ENCODE peak calls at places on chromosomes 16 and 17, in five cellular contexts. One of them, this sample, is unnamed.

GRCh38 chr16:58491-59439 is 5.1 kb downstream of the SNRNP25 start:
- DNase-seq in esophagus muscularis mucosa: no peak
- DNase-seq in hepatocyte: no peak
- DNase-seq in CD8-positive, alpha-beta memory T cell: no peak
- DNase-seq in neural progenitor cell: no peak
- DNase-seq in this sample: no peak

GRCh38 chr16:85608515-85608885 is 4.6 kb upstream of the GSE1 start:
- DNase-seq in CD8-positive, alpha-beta memory T cell: no peak
- DNase-seq in esophagus muscularis mucosa: no peak
- DNase-seq in hepatocyte: no peak
- DNase-seq in neural progenitor cell: no peak
- DNase-seq in this sample: no peak

GRCh38 chr17:29549169-29549935 is 17.5 kb downstream of the ABHD15 start:
- DNase-seq in CD8-positive, alpha-beta memory T cell: no peak
- DNase-seq in esophagus muscularis mucosa: no peak
- DNase-seq in hepatocyte: peak; percentile 22
- DNase-seq in neural progenitor cell: no peak
- DNase-seq in this sample: no peak

GRCh38 chr17:33686171-33686570 is 393.1 kb upstream of the ASIC2 start:
- DNase-seq in esophagus muscularis mucosa: no peak
- DNase-seq in neural progenitor cell: no peak
- DNase-seq in CD8-positive, alpha-beta memory T cell: no peak
- DNase-seq in hepatocyte: no peak
- DNase-seq in this sample: no peak

GRCh38 chr17:17062866-17063265 is 20.6 kb downstream of the MPRIP start:
- DNase-seq in esophagus muscularis mucosa: no peak
- DNase-seq in hepatocyte: no peak
- DNase-seq in neural progenitor cell: no peak
- DNase-seq in CD8-positive, alpha-beta memory T cell: no peak
- DNase-seq in this sample: no peak

GRCh38 chr16:86946981-86947380 is 368.6 kb downstream of the FOXL1 start:
- DNase-seq in esophagus muscularis mucosa: no peak
- DNase-seq in hepatocyte: no peak
- DNase-seq in CD8-positive, alpha-beta memory T cell: no peak
- DNase-seq in neural progenitor cell: no peak
- DNase-seq in this sample: no peak

GRCh38 chr16:48385272-48385953 is at the start of gene SIAH1:
- DNase-seq in esophagus muscularis mucosa: no peak
- DNase-seq in CD8-positive, alpha-beta memory T cell: peak; percentile 85
- DNase-seq in hepatocyte: peak; percentile 95
- DNase-seq in neural progenitor cell: peak; percentile 95
- DNase-seq in this sample: peak; percentile 88

GRCh38 chr17:35930211-35931065 is at the start of gene RDM1:
- DNase-seq in esophagus muscularis mucosa: no peak
- DNase-seq in hepatocyte: peak; percentile 85
- DNase-seq in neural progenitor cell: peak; percentile 94
- DNase-seq in CD8-positive, alpha-beta memory T cell: peak; percentile 67
- DNase-seq in this sample: peak; percentile 59

GRCh38 chr17:47177261-47177660 is 11.8 kb downstream of the CDC27 start:
- DNase-seq in hepatocyte: no peak
- DNase-seq in CD8-positive, alpha-beta memory T cell: no peak
- DNase-seq in esophagus muscularis mucosa: no peak
- DNase-seq in neural progenitor cell: no peak
- DNase-seq in this sample: no peak

GRCh38 chr17:50166518-50167181 is 845 bp downstream of the SGCA start:
- DNase-seq in CD8-positive, alpha-beta memory T cell: no peak
- DNase-seq in esophagus muscularis mucosa: no peak
- DNase-seq in neural progenitor cell: no peak
- DNase-seq in hepatocyte: no peak
- DNase-seq in this sample: no peak

GRCh38 chr16:65070831-65071230 is 51.0 kb downstream of the CDH11 start:
- DNase-seq in esophagus muscularis mucosa: peak; percentile 92
- DNase-seq in hepatocyte: peak; percentile 83
- DNase-seq in neural progenitor cell: no peak
- DNase-seq in CD8-positive, alpha-beta memory T cell: no peak
- DNase-seq in this sample: no peak

GRCh38 chr17:76805319-76805718 is 62.9 kb upstream of the MGAT5B start:
- DNase-seq in esophagus muscularis mucosa: no peak
- DNase-seq in hepatocyte: no peak
- DNase-seq in neural progenitor cell: no peak
- DNase-seq in CD8-positive, alpha-beta memory T cell: no peak
- DNase-seq in this sample: no peak

GRCh38 chr17:34299017-34299416 is 13.5 kb downstream of the CCL11 start:
- DNase-seq in CD8-positive, alpha-beta memory T cell: no peak
- DNase-seq in esophagus muscularis mucosa: no peak
- DNase-seq in hepatocyte: no peak
- DNase-seq in neural progenitor cell: no peak
- DNase-seq in this sample: no peak

GRCh38 chr17:71437176-71437575 is 683.6 kb upstream of the SOX9 start:
- DNase-seq in esophagus muscularis mucosa: no peak
- DNase-seq in CD8-positive, alpha-beta memory T cell: no peak
- DNase-seq in hepatocyte: no peak
- DNase-seq in neural progenitor cell: no peak
- DNase-seq in this sample: no peak

GRCh38 chr17:10292057-10292931 is 80.5 kb downstream of the MYH13 start:
- DNase-seq in CD8-positive, alpha-beta memory T cell: no peak
- DNase-seq in hepatocyte: peak; percentile 66
- DNase-seq in esophagus muscularis mucosa: no peak
- DNase-seq in neural progenitor cell: no peak
- DNase-seq in this sample: no peak

GRCh38 chr16:813204-813915 is 12.8 kb upstream of the GNG13 start:
- DNase-seq in esophagus muscularis mucosa: no peak
- DNase-seq in hepatocyte: peak; percentile 76
- DNase-seq in neural progenitor cell: peak; percentile 86
- DNase-seq in CD8-positive, alpha-beta memory T cell: peak; percentile 17
- DNase-seq in this sample: no peak

GRCh38 chr16:30066882-30067583 is 1.5 kb downstream of the ALDOA start:
- DNase-seq in esophagus muscularis mucosa: no peak
- DNase-seq in CD8-positive, alpha-beta memory T cell: no peak
- DNase-seq in neural progenitor cell: no peak
- DNase-seq in hepatocyte: no peak
- DNase-seq in this sample: no peak

DNA sequence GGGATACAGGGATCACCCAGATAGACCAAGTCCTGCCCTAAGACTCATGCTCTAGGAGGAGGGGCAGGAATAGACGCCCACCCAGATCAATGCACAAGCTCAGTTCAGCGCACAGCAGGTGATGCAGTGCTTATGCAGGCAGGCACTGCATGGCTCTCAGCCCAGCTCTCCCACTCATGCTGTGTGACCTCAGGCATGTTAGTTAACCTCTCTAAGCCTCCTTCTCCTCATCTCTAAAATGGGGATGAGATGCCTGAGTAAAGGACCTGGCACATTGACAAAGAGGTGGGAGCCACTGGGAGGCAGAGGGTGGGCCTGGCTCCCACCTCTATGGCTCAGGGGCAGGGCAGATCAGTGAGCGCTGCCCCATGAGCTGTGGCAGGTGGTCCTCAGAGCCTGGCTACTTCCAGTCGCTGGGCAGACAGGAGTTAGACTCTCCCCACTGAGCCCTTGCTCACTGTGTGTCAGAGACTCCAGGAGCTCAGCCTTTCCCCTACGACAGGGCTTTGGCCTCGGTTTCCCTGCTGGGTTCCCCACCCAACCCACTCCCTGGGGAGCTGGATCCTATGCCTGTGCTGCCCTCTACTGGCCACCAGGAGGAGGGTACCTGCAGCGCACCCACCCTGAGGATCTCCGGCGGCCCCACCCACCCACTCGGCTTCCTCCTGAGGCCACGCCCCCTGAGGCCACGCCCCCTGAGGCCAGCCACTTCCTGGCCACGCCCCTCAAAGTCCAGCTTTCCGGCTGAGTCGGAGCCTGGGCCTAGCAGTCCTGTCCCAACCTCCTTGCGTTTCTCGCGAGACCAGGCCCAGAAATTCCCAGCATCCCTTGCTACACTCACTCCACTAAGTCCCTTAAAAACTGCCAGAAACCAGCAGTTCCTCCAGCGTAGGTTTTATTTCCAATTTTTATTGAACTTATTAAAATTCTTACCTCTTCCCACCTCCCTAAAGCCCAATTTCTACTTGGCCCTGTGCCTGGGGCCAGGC is 196.1 kb downstream of the GSG1L start:
- DNase-seq in CD8-positive, alpha-beta memory T cell: peak; percentile 6
- DNase-seq in neural progenitor cell: peak; percentile 88
- DNase-seq in esophagus muscularis mucosa: no peak
- DNase-seq in hepatocyte: peak; percentile 81
- DNase-seq in this sample: peak; percentile 10
- H3K27ac ChIP-seq in CD8-positive, alpha-beta memory T cell: no peak overlapping the region
- H3K27ac ChIP-seq in neural progenitor cell: no peak overlapping the region
- H3K27ac ChIP-seq in esophagus muscularis mucosa: no peak overlapping the region
- H3K27ac ChIP-seq in hepatocyte: no peak overlapping the region
- H3K27ac ChIP-seq in this sample: no peak overlapping the region

GRCh38 chr17:77834170-77835115 is 124.1 kb upstream of the TNRC6C start:
- DNase-seq in neural progenitor cell: peak; percentile 39
- DNase-seq in esophagus muscularis mucosa: no peak
- DNase-seq in CD8-positive, alpha-beta memory T cell: peak; percentile 52
- DNase-seq in hepatocyte: peak; percentile 92
- DNase-seq in this sample: peak; percentile 65
- H3K27ac ChIP-seq in neural progenitor cell: no peak overlapping the region
- H3K27ac ChIP-seq in esophagus muscularis mucosa: no peak overlapping the region
- H3K27ac ChIP-seq in CD8-positive, alpha-beta memory T cell: peak overlapping the region; percentile 33
- H3K27ac ChIP-seq in hepatocyte: no peak overlapping the region
- H3K27ac ChIP-seq in this sample: no peak overlapping the region

GRCh38 chr17:42136654-42137051 is 14.0 kb downstream of the HSPB9 start:
- DNase-seq in neural progenitor cell: no peak
- DNase-seq in hepatocyte: no peak
- DNase-seq in CD8-positive, alpha-beta memory T cell: no peak
- DNase-seq in esophagus muscularis mucosa: no peak
- DNase-seq in this sample: no peak

GRCh38 chr17:42135151-42135550 is 12.5 kb downstream of the HSPB9 start:
- DNase-seq in esophagus muscularis mucosa: no peak
- DNase-seq in hepatocyte: no peak
- DNase-seq in neural progenitor cell: no peak
- DNase-seq in CD8-positive, alpha-beta memory T cell: no peak
- DNase-seq in this sample: no peak

GRCh38 chr17:42132941-42133340 is 10.3 kb downstream of the HSPB9 start:
- DNase-seq in esophagus muscularis mucosa: no peak
- DNase-seq in CD8-positive, alpha-beta memory T cell: no peak
- DNase-seq in hepatocyte: no peak
- DNase-seq in neural progenitor cell: no peak
- DNase-seq in this sample: no peak

GRCh38 chr17:42133461-42134041 is 10.9 kb downstream of the HSPB9 start:
- DNase-seq in neural progenitor cell: no peak
- DNase-seq in hepatocyte: no peak
- DNase-seq in CD8-positive, alpha-beta memory T cell: no peak
- DNase-seq in esophagus muscularis mucosa: no peak
- DNase-seq in this sample: no peak

GRCh38 chr17:42135664-42136653 is 13.4 kb downstream of the HSPB9 start:
- DNase-seq in neural progenitor cell: no peak
- DNase-seq in CD8-positive, alpha-beta memory T cell: no peak
- DNase-seq in esophagus muscularis mucosa: no peak
- DNase-seq in hepatocyte: peak; percentile 87
- DNase-seq in this sample: no peak
- H3K27ac ChIP-seq in neural progenitor cell: no peak overlapping the region
- H3K27ac ChIP-seq in CD8-positive, alpha-beta memory T cell: no peak overlapping the region
- H3K27ac ChIP-seq in esophagus muscularis mucosa: peak overlapping the region; percentile 52
- H3K27ac ChIP-seq in hepatocyte: peak overlapping the region; percentile 84
- H3K27ac ChIP-seq in this sample: no peak overlapping the region

GRCh38 chr16:11360581-11360980 is 15.3 kb downstream of the RMI2 start:
- DNase-seq in esophagus muscularis mucosa: no peak
- DNase-seq in neural progenitor cell: no peak
- DNase-seq in hepatocyte: no peak
- DNase-seq in CD8-positive, alpha-beta memory T cell: no peak
- DNase-seq in this sample: no peak
- H3K27ac ChIP-seq in esophagus muscularis mucosa: no peak overlapping the region
- H3K27ac ChIP-seq in neural progenitor cell: no peak overlapping the region
- H3K27ac ChIP-seq in hepatocyte: peak overlapping the region; percentile 52
- H3K27ac ChIP-seq in CD8-positive, alpha-beta memory T cell: no peak overlapping the region
- H3K27ac ChIP-seq in this sample: no peak overlapping the region

DNA sequence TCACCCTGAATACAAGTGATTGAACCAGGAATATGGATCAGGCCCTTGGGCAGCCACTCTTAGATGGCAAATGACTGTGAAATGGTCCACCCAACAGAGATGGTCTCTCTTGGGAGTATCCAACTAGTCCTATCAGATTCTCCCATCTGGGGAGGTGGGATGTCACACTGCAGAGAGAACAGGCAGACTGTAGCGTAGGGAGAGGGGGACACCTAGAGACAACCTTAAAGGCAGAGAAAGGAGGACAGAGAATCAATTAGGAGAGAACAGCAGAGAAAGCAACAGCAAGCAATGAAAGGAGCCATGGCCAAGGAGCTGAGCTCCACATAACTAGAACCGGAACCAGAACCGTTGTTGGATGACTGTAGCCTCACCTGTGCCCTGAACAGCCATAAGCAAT is 37.2 kb downstream of the IQCK start:
- DNase-seq in esophagus muscularis mucosa: no peak
- DNase-seq in hepatocyte: no peak
- DNase-seq in CD8-positive, alpha-beta memory T cell: no peak
- DNase-seq in neural progenitor cell: no peak
- DNase-seq in this sample: no peak
- H3K27ac ChIP-seq in esophagus muscularis mucosa: peak overlapping the region; percentile 39
- H3K27ac ChIP-seq in hepatocyte: peak overlapping the region; percentile 75
- H3K27ac ChIP-seq in CD8-positive, alpha-beta memory T cell: no peak overlapping the region
- H3K27ac ChIP-seq in neural progenitor cell: no peak overlapping the region
- H3K27ac ChIP-seq in this sample: no peak overlapping the region

DNA sequence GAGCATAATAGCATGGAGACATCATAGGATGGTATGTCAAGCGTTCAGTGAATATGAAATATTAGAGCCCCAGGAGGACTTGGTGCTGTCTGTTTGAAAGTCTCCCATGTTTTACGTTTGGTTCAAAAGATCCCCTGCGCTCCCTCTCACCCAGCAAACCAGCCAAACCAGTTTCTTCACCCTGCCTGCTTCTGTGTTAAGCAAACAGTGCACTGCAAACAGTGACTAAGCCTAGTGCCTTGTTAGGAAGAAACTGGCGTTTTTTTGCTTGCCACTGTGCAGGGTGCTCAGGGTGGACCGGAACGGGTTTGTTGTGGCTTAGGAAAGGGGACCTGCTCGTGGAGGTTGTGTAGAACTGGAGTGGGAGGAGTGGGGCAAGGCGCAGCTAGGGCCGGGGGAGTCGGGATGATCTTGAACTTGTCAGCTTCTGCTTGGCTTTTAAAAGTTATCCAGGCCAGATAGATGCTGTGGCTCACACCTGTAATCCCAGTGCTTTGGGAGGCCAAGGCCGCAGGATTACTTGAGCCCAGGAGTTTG is 7.7 kb downstream of the CDH1 start:
- DNase-seq in esophagus muscularis mucosa: no peak
- DNase-seq in CD8-positive, alpha-beta memory T cell: no peak
- DNase-seq in neural progenitor cell: no peak
- DNase-seq in hepatocyte: peak; percentile 88
- DNase-seq in this sample: no peak
- H3K27ac ChIP-seq in esophagus muscularis mucosa: no peak overlapping the region
- H3K27ac ChIP-seq in CD8-positive, alpha-beta memory T cell: no peak overlapping the region
- H3K27ac ChIP-seq in neural progenitor cell: no peak overlapping the region
- H3K27ac ChIP-seq in hepatocyte: peak overlapping the region; percentile 96
- H3K27ac ChIP-seq in this sample: no peak overlapping the region

DNA sequence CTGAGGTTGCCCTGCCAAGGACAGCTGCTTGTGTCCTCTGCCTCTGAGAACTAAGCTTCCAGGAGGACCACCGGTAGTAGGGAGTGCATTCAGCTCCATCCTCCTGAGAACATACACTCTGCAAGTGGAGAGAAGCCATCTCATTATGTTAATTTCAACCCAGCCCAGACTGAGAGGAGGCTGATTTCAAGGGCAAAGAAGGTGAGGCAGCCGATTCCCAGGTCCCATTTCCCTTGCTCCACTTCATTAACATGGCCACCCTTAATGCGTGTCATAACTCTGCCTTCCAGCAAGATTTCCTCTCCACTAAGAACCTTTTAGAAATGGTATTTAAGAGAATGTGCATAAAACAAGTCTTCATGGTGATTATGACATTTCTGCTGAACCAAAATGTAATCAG is 72.5 kb downstream of the CDH13 start:
- DNase-seq in neural progenitor cell: no peak
- DNase-seq in hepatocyte: no peak
- DNase-seq in CD8-positive, alpha-beta memory T cell: no peak
- DNase-seq in esophagus muscularis mucosa: no peak
- DNase-seq in this sample: no peak
- H3K27ac ChIP-seq in neural progenitor cell: no peak overlapping the region
- H3K27ac ChIP-seq in hepatocyte: no peak overlapping the region
- H3K27ac ChIP-seq in CD8-positive, alpha-beta memory T cell: no peak overlapping the region
- H3K27ac ChIP-seq in esophagus muscularis mucosa: no peak overlapping the region
- H3K27ac ChIP-seq in this sample: no peak overlapping the region

This sample was measured in naive thymus-derived CD4-positive, alpha-beta T cell.